ENCODE peak calls at places on chromosomes 1 and 21, in six cellular contexts. G is hepatocyte, Z is mesendoderm, J is A549, L is neuronal stem cell, S is keratinocyte. F is an unnamed sample. For H3K4me1, the result is how much of the 10 kb centered on the place peaks cover.

GRCh38 chr1:59043796-59044195 is 253.1 kb upstream of the FGGY start:
- DNase-seq in S (no peak), Z (peak), J (peak), L (no peak), G (peak), F (peak)

GRCh38 chr21:18954415-18954972 is 550.9 kb upstream of the TMPRSS15 start:
- DNase-seq in J (no peak), S (no peak), G (peak), L (no peak), Z (no peak), F (no peak)

GRCh38 chr1:94245747-94246438 is 8.5 kb upstream of the ARHGAP29 start:
- DNase-seq in S (no peak), L (no peak), G (no peak), Z (no peak), J (no peak), F (peak)

GRCh38 chr1:240790851-240791250 is 178.9 kb upstream of the GREM2 start:
- DNase-seq in S (no peak), Z (no peak), G (no peak), J (no peak), L (no peak), F (no peak)

GRCh38 chr1:171441278-171441677 is 44.1 kb upstream of the PRRC2C start:
- DNase-seq in J (peak), S (peak), Z (no peak), L (no peak), G (no peak), F (peak)

GRCh38 chr1:212669600-212669999 is 30.0 kb downstream of the BATF3 start:
- DNase-seq in L (no peak), G (no peak), J (peak), S (no peak), Z (no peak), F (no peak)

GRCh38 chr1:224856973-224857372 is 72.5 kb upstream of the DNAH14 start:
- DNase-seq in S (no peak), Z (no peak), G (no peak), J (no peak), L (no peak), F (no peak)

GRCh38 chr1:119964673-119965363 is 68.5 kb upstream of the ADAM30 start:
- DNase-seq in L (no peak), Z (no peak), G (no peak), J (no peak), S (no peak), F (peak)

GRCh38 chr21:36839123-36839522 is 127.3 kb downstream of the HLCS start:
- DNase-seq in Z (no peak), J (no peak), L (no peak), S (no peak), G (no peak), F (peak)

GRCh38 chr1:243595527-243596206 is 254.4 kb downstream of the AKT3 start:
- DNase-seq in J (no peak), L (no peak), G (no peak), Z (no peak), S (no peak), F (peak)

GRCh38 chr1:240968864-240969263 is 356.9 kb upstream of the GREM2 start:
- DNase-seq in S (no peak), J (no peak), G (no peak), L (no peak), Z (no peak), F (no peak)

GRCh38 chr1:235562589-235562988 is 58.3 kb upstream of the B3GALNT2 start:
- DNase-seq in S (no peak), J (no peak), G (no peak), Z (no peak), L (no peak), F (no peak)

GRCh38 chr1:83516369-83516768 is 482.6 kb downstream of the TTLL7 start:
- DNase-seq in G (no peak), L (no peak), J (no peak), S (no peak), Z (no peak), F (no peak)

GRCh38 chr1:110005971-110006370 is 21.4 kb downstream of the AHCYL1 start:
- DNase-seq in S (no peak), G (no peak), J (no peak), L (no peak), Z (no peak), F (peak)

GRCh38 chr1:181134543-181135461 is 46.3 kb downstream of the IER5 start:
- DNase-seq in Z (no peak), S (peak), J (peak), G (no peak), L (no peak), F (peak)

GRCh38 chr1:246052603-246053002 is 454.5 kb downstream of the SMYD3 start:
- DNase-seq in S (no peak), L (no peak), G (no peak), Z (no peak), J (no peak), F (no peak)

GRCh38 chr1:6971048-6971447 is 185.8 kb downstream of the CAMTA1 start:
- DNase-seq in J (no peak), S (no peak), L (no peak), Z (no peak), G (no peak), F (peak)

GRCh38 chr1:219988387-219988786 is 57.9 kb downstream of the EPRS1 start:
- DNase-seq in S (no peak), G (no peak), Z (no peak), L (no peak), J (no peak), F (no peak)

GRCh38 chr1:121522061-121522759 is 337.4 kb downstream of the SRGAP2C start:
- DNase-seq in S (no peak), L (no peak), G (peak), J (peak), Z (no peak), F (no peak)

DNA sequence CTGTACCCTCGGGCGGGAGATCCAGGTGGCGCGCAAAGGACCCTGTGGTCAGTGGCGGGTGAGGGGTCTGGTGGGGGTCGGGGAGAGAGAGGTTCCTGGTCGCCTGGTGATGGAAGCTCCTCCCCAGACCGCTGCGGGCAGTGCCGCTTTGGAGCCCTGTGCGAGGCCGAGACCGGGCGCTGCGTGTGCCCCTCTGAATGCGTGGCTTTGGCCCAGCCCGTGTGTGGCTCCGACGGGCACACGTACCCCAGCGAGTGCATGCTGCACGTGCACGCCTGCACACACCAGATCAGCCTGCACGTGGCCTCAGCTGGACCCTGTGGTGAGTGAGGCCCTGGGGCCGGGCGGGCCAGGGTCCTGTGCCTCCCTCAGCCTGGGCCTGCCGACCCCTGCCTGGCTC is 23.5 kb downstream of the AGRN start:
- DNase-seq in L (no peak), Z (no peak), G (no peak), S (no peak), J (no peak), F (no peak)
- H3K4me1 ChIP-seq in L (under half), Z (under half), G (under half), S (under half), J (under half), F (under half)

DNA sequence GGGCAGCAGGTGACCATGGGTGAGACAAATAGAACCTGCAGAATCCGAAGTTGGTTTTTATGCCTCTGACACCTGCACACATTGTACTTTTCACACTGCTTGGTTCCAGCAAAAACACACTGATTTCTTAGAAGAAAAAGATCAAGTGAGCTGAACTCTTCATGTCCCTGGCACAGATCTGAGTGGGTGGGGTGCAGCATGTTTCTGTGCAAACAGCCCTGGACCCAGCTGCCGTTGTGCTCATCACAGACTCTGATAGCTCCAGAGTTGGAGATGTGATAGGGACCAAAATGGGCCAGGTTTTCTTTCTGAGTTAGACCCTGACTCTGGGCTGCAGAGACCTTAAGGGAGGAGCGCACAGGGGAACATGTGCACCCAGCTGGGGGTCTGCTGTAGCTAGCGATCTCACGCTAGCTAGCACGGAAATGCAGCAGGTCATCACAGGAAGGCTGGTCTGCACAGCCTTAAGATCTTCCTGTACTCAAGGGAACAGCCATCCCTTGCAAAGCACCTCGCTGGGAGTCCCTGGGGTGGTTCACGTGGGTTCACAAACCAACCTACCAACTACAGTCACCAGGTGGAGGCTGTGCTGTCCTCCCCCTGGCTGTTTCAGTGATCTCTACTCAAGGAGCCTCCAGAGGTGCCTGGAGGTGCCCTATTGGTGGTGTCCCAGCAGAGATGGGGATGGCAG is 291.1 kb downstream of the PTPRU start:
- DNase-seq in G (no peak), J (no peak), Z (no peak), S (no peak), L (no peak), F (no peak)
- H3K4me2 ChIP-seq in G (no peak), J (no peak), Z (no peak), S (no peak), L (no peak), F (no peak)

DNA sequence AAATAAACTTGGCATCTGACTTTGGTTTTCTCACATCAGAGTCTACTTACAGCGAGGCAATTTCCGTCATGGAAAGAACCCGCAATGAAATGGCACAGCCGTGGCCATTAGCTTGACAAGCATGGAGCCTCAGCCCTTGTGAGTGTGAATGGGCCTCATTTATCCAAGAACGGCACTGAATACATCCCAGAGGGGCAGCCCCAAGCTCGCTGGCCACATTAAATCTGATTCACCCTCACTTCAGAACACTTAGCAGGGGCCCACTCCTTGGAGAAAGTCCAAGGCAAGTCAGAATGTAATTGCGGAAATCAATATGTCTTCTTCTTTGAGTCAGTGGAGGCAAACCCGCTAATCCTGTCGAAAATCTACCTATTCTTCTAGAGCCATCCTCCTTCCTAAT is 64.8 kb downstream of the ERG start:
- DNase-seq in S (no peak), J (no peak), Z (no peak), G (no peak), L (no peak), F (peak)
- H3K4me1 ChIP-seq in S (under half), J (under half), Z (under half), G (under half), L (under half), F (under half)

GRCh38 chr1:3734602-3735001 is 17.6 kb upstream of the CCDC27 start:
- DNase-seq in Z (no peak), S (no peak), L (no peak), J (no peak), G (no peak), F (no peak)
- H3K4me2 ChIP-seq in Z (no peak), S (no peak), L (no peak), J (no peak), G (no peak), F (no peak)

GRCh38 chr1:10615932-10616671 is 141.4 kb downstream of the PEX14 start:
- DNase-seq in L (no peak), J (no peak), Z (no peak), S (no peak), G (no peak), F (no peak)
- H3K4me1 ChIP-seq in L (under half), J (under half), Z (under half), S (under half), G (under half), F (under half)

GRCh38 chr1:54795100-54795665 is 5.9 kb downstream of the TTC22 start:
- DNase-seq in L (no peak), S (no peak), Z (no peak), J (no peak), G (no peak), F (no peak)
- H3K4me2 ChIP-seq in L (no peak), S (no peak), Z (no peak), J (peak), G (peak), F (no peak)

GRCh38 chr1:87134061-87134460 is 194.6 kb upstream of the LMO4 start:
- DNase-seq in S (no peak), Z (no peak), J (no peak), L (no peak), G (no peak), F (peak)

GRCh38 chr1:87130437-87130836 is 198.2 kb upstream of the LMO4 start:
- DNase-seq in J (no peak), G (no peak), L (no peak), Z (peak), S (no peak), F (no peak)

GRCh38 chr1:87131809-87132663 is 196.6 kb upstream of the LMO4 start:
- DNase-seq in L (peak), Z (peak), G (peak), J (peak), S (no peak), F (peak)

GRCh38 chr1:87134625-87135024 is 194.1 kb upstream of the LMO4 start:
- DNase-seq in G (no peak), Z (no peak), L (no peak), S (no peak), J (no peak), F (no peak)

GRCh38 chr1:87132664-87133000 is 196.0 kb upstream of the LMO4 start:
- DNase-seq in S (no peak), Z (no peak), J (no peak), G (no peak), L (no peak), F (no peak)
- H3K4me1 ChIP-seq in S (under half), Z (under half), J (under half), G (under half), L (under half), F (under half)

GRCh38 chr1:31415658-31416057 is 2.6 kb downstream of the SERINC2 start:
- DNase-seq in S (no peak), J (no peak), Z (no peak), L (no peak), G (no peak), F (no peak)

GRCh38 chr1:31414692-31415370 is 1.8 kb downstream of the SERINC2 start:
- DNase-seq in Z (no peak), J (no peak), S (no peak), G (no peak), L (no peak), F (no peak)

GRCh38 chr1:31418626-31419025 is 5.6 kb downstream of the SERINC2 start:
- DNase-seq in L (no peak), S (no peak), G (no peak), J (no peak), Z (no peak), F (no peak)

GRCh38 chr1:31417148-31417547 is 4.1 kb downstream of the SERINC2 start:
- DNase-seq in G (peak), J (no peak), S (no peak), L (no peak), Z (no peak), F (no peak)

GRCh38 chr1:31416101-31416736 is 3.2 kb downstream of the SERINC2 start:
- DNase-seq in L (no peak), S (no peak), Z (peak), G (no peak), J (no peak), F (no peak)
- H3K4me2 ChIP-seq in L (no peak), S (peak), Z (no peak), G (no peak), J (no peak), F (no peak)